ENCODE peak calls at places on chromosomes 2 and 18, in five cellular contexts. One of them, this sample, is unnamed.

GRCh38 chr2:160703648-160704585 is 210.3 kb upstream of the RBMS1 start:
- DNase-seq in HepG2: no peak
- DNase-seq in SK-N-SH: no peak
- DNase-seq in GM12878: peak; percentile 57
- DNase-seq in K562: no peak
- DNase-seq in this sample: peak; percentile 35

GRCh38 chr2:223797073-223797472 is 40.3 kb downstream of the AP1S3 start:
- DNase-seq in SK-N-SH: no peak
- DNase-seq in HepG2: no peak
- DNase-seq in GM12878: no peak
- DNase-seq in K562: no peak
- DNase-seq in this sample: no peak

GRCh38 chr18:63046375-63046774 is 273.2 kb downstream of the BCL2 start:
- DNase-seq in SK-N-SH: no peak
- DNase-seq in K562: no peak
- DNase-seq in GM12878: no peak
- DNase-seq in HepG2: no peak
- DNase-seq in this sample: no peak

GRCh38 chr2:180494286-180494685 is 486.1 kb upstream of the UBE2E3 start:
- DNase-seq in SK-N-SH: no peak
- DNase-seq in K562: no peak
- DNase-seq in HepG2: no peak
- DNase-seq in GM12878: no peak
- DNase-seq in this sample: no peak

GRCh38 chr2:64942693-64943092 is 46.5 kb upstream of the SLC1A4 start:
- DNase-seq in SK-N-SH: no peak
- DNase-seq in HepG2: no peak
- DNase-seq in GM12878: no peak
- DNase-seq in K562: no peak
- DNase-seq in this sample: no peak

GRCh38 chr2:236731767-236732580 is 162.3 kb downstream of the ACKR3 start:
- DNase-seq in HepG2: no peak
- DNase-seq in SK-N-SH: no peak
- DNase-seq in GM12878: no peak
- DNase-seq in K562: no peak
- DNase-seq in this sample: no peak

GRCh38 chr18:8448091-8448490 is 161.1 kb upstream of the RAB12 start:
- DNase-seq in GM12878: no peak
- DNase-seq in SK-N-SH: no peak
- DNase-seq in K562: no peak
- DNase-seq in HepG2: no peak
- DNase-seq in this sample: no peak

GRCh38 chr2:127083819-127084503 is 23.0 kb downstream of the BIN1 start:
- DNase-seq in HepG2: no peak
- DNase-seq in K562: no peak
- DNase-seq in SK-N-SH: no peak
- DNase-seq in GM12878: no peak
- DNase-seq in this sample: peak; percentile 43

GRCh38 chr2:235029054-235029453 is 77.2 kb downstream of the SH3BP4 start:
- DNase-seq in HepG2: no peak
- DNase-seq in GM12878: no peak
- DNase-seq in K562: no peak
- DNase-seq in SK-N-SH: no peak
- DNase-seq in this sample: no peak

GRCh38 chr2:8149985-8150547 is 531.8 kb upstream of the ID2 start:
- DNase-seq in GM12878: no peak
- DNase-seq in K562: no peak
- DNase-seq in HepG2: no peak
- DNase-seq in SK-N-SH: no peak
- DNase-seq in this sample: no peak

GRCh38 chr2:17915811-17916523 is 37.5 kb downstream of the KCNS3 start:
- DNase-seq in K562: no peak
- DNase-seq in SK-N-SH: no peak
- DNase-seq in HepG2: no peak
- DNase-seq in GM12878: no peak
- DNase-seq in this sample: no peak

GRCh38 chr2:191297031-191297430 is 51.8 kb downstream of the MYO1B start:
- DNase-seq in HepG2: no peak
- DNase-seq in SK-N-SH: no peak
- DNase-seq in K562: no peak
- DNase-seq in GM12878: no peak
- DNase-seq in this sample: no peak

GRCh38 chr2:30708491-30709290 is 98.6 kb downstream of the CAPN13 start:
- DNase-seq in SK-N-SH: no peak
- DNase-seq in K562: peak; percentile 24
- DNase-seq in GM12878: no peak
- DNase-seq in HepG2: no peak
- DNase-seq in this sample: no peak

GRCh38 chr18:56538756-56539155 is 99.6 kb downstream of the TXNL1 start:
- DNase-seq in HepG2: no peak
- DNase-seq in GM12878: no peak
- DNase-seq in SK-N-SH: no peak
- DNase-seq in K562: no peak
- DNase-seq in this sample: no peak

GRCh38 chr2:145066795-145067194 is 546.9 kb upstream of the ZEB2 start:
- DNase-seq in SK-N-SH: no peak
- DNase-seq in HepG2: no peak
- DNase-seq in GM12878: no peak
- DNase-seq in K562: no peak
- DNase-seq in this sample: no peak

GRCh38 chr2:130920417-130921030 is 83.8 kb downstream of the ARHGEF4 start:
- DNase-seq in GM12878: peak; percentile 3
- DNase-seq in HepG2: peak; percentile 62
- DNase-seq in K562: peak; percentile 73
- DNase-seq in SK-N-SH: peak; percentile 87
- DNase-seq in this sample: peak; percentile 35

GRCh38 chr18:65906621-65907034 is 155.8 kb downstream of the CDH7 start:
- DNase-seq in SK-N-SH: no peak
- DNase-seq in GM12878: no peak
- DNase-seq in HepG2: no peak
- DNase-seq in K562: no peak
- DNase-seq in this sample: no peak

GRCh38 chr2:1236596-1236995 is 176.7 kb upstream of the TPO start:
- DNase-seq in GM12878: no peak
- DNase-seq in K562: no peak
- DNase-seq in SK-N-SH: no peak
- DNase-seq in HepG2: no peak
- DNase-seq in this sample: no peak

GRCh38 chr2:98569197-98569793 is 39.0 kb downstream of the COA5 start:
- DNase-seq in HepG2: peak; percentile 41
- DNase-seq in GM12878: no peak
- DNase-seq in K562: peak; percentile 83
- DNase-seq in SK-N-SH: peak; percentile 84
- DNase-seq in this sample: peak; percentile 21

GRCh38 chr2:197137234-197137633 is 173.3 kb downstream of the ANKRD44 start:
- DNase-seq in HepG2: no peak
- DNase-seq in GM12878: no peak
- DNase-seq in SK-N-SH: no peak
- DNase-seq in K562: no peak
- DNase-seq in this sample: no peak

GRCh38 chr18:54689319-54689718 is 98.3 kb downstream of the DYNAP start:
- DNase-seq in GM12878: no peak
- DNase-seq in SK-N-SH: no peak
- DNase-seq in K562: no peak
- DNase-seq in HepG2: no peak
- DNase-seq in this sample: no peak

GRCh38 chr2:57869763-57870344 is 176.8 kb upstream of the VRK2 start:
- DNase-seq in GM12878: no peak
- DNase-seq in K562: no peak
- DNase-seq in HepG2: no peak
- DNase-seq in SK-N-SH: no peak
- DNase-seq in this sample: no peak

GRCh38 chr2:127098711-127099110 is 8.2 kb downstream of the BIN1 start:
- DNase-seq in SK-N-SH: peak; percentile 68
- DNase-seq in K562: no peak
- DNase-seq in HepG2: no peak
- DNase-seq in GM12878: no peak
- DNase-seq in this sample: no peak

GRCh38 chr2:136985044-136985443 is 219.7 kb downstream of the THSD7B start:
- DNase-seq in SK-N-SH: no peak
- DNase-seq in HepG2: no peak
- DNase-seq in K562: no peak
- DNase-seq in GM12878: no peak
- DNase-seq in this sample: no peak

GRCh38 chr2:173854840-173855239 is 110.3 kb downstream of the SP3 start:
- DNase-seq in K562: no peak
- DNase-seq in GM12878: no peak
- DNase-seq in HepG2: no peak
- DNase-seq in SK-N-SH: no peak
- DNase-seq in this sample: no peak

GRCh38 chr18:59959079-59959478 is 59.3 kb downstream of the PMAIP1 start:
- DNase-seq in SK-N-SH: no peak
- DNase-seq in HepG2: no peak
- DNase-seq in K562: no peak
- DNase-seq in GM12878: no peak
- DNase-seq in this sample: no peak

DNA sequence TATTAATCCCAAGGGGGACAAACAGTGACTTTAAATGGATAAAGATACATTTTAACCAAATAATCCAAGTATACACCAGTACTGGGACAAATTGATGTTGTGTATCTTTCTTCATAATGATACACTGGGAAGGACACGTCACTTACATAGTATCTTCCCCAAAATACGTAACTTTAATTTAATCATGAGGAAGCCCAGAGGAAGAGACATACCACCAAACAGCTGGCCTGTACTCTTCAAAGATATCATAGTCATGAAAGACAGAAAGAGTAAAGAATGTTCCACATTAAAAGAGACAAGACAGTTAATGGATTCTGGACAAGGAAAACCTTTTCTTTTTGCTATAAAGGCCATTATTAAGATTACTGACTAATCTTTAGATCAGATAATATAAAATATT is 37.1 kb downstream of the AGFG1 start:
- DNase-seq in SK-N-SH: no peak
- DNase-seq in K562: no peak
- DNase-seq in HepG2: no peak
- DNase-seq in GM12878: no peak
- DNase-seq in this sample: no peak
- TF ChIP-seq REST in SK-N-SH: no peak
- TF ChIP-seq REST in K562: no peak
- TF ChIP-seq REST in HepG2: no peak
- TF ChIP-seq REST in GM12878: no peak
- TF ChIP-seq REST in this sample: no peak

GRCh38 chr2:217057773-217058172 is 197.9 kb upstream of the TNP1 start:
- DNase-seq in SK-N-SH: no peak
- DNase-seq in HepG2: no peak
- DNase-seq in GM12878: no peak
- DNase-seq in K562: no peak
- DNase-seq in this sample: no peak

GRCh38 chr2:217052856-217053577 is 193.2 kb upstream of the TNP1 start:
- DNase-seq in HepG2: no peak
- DNase-seq in SK-N-SH: no peak
- DNase-seq in K562: no peak
- DNase-seq in GM12878: no peak
- DNase-seq in this sample: no peak

GRCh38 chr2:217058791-217059755 is 199.2 kb upstream of the TNP1 start:
- DNase-seq in K562: peak; percentile 11
- DNase-seq in GM12878: no peak
- DNase-seq in SK-N-SH: no peak
- DNase-seq in HepG2: no peak
- DNase-seq in this sample: no peak

GRCh38 chr2:217055624-217056023 is 195.8 kb upstream of the TNP1 start:
- DNase-seq in GM12878: no peak
- DNase-seq in SK-N-SH: no peak
- DNase-seq in K562: no peak
- DNase-seq in HepG2: no peak
- DNase-seq in this sample: no peak

DNA sequence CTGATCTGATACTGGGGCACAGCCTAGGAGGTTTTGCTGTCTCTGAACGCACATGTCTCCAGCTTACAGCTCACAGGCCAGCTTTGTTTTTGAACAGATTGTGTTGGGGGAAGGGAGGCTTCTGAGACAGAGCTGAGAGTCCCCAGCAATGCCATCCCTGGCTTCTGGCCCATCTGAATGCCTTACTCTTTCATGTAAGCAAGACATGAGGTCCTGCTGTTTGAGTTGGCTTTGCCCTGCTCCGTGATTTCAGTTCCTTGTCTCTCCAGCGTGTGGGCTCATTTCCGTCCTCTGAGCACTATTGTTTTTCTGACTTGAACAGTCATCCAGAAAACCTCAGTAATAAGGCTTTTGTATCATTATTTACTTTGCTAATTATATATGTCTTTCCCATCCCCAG is 194.9 kb upstream of the TNP1 start:
- DNase-seq in HepG2: no peak
- DNase-seq in K562: no peak
- DNase-seq in SK-N-SH: no peak
- DNase-seq in GM12878: no peak
- DNase-seq in this sample: no peak
- TF ChIP-seq GABPA in HepG2: no peak
- TF ChIP-seq GABPA in K562: no peak
- TF ChIP-seq GABPA in SK-N-SH: no peak
- TF ChIP-seq GABPA in GM12878: no peak
- TF ChIP-seq GABPA in this sample: no peak

GRCh38 chr2:148930046-148930775 is 55.2 kb downstream of the KIF5C start:
- DNase-seq in HepG2: no peak
- DNase-seq in GM12878: no peak
- DNase-seq in K562: no peak
- DNase-seq in SK-N-SH: no peak
- DNase-seq in this sample: no peak

GRCh38 chr2:148928395-148928794 is 53.4 kb downstream of the KIF5C start:
- DNase-seq in SK-N-SH: no peak
- DNase-seq in K562: no peak
- DNase-seq in GM12878: no peak
- DNase-seq in HepG2: no peak
- DNase-seq in this sample: no peak

GRCh38 chr2:148926291-148926961 is 51.4 kb downstream of the KIF5C start:
- DNase-seq in GM12878: peak; percentile 9
- DNase-seq in K562: peak; percentile 64
- DNase-seq in HepG2: peak; percentile 48
- DNase-seq in SK-N-SH: peak; percentile 63
- DNase-seq in this sample: no peak

GRCh38 chr2:148922776-148923175 is 47.7 kb downstream of the KIF5C start:
- DNase-seq in HepG2: no peak
- DNase-seq in GM12878: no peak
- DNase-seq in SK-N-SH: no peak
- DNase-seq in K562: no peak
- DNase-seq in this sample: no peak

GRCh38 chr2:148927010-148927409 is 52.0 kb downstream of the KIF5C start:
- DNase-seq in GM12878: no peak
- DNase-seq in SK-N-SH: no peak
- DNase-seq in HepG2: no peak
- DNase-seq in K562: peak; percentile 38
- DNase-seq in this sample: peak; percentile 76
- TF ChIP-seq CTCF in GM12878: no peak
- TF ChIP-seq CTCF in SK-N-SH: no peak
- TF ChIP-seq CTCF in HepG2: no peak
- TF ChIP-seq CTCF in K562: no peak
- TF ChIP-seq CTCF in this sample: no peak

DNA sequence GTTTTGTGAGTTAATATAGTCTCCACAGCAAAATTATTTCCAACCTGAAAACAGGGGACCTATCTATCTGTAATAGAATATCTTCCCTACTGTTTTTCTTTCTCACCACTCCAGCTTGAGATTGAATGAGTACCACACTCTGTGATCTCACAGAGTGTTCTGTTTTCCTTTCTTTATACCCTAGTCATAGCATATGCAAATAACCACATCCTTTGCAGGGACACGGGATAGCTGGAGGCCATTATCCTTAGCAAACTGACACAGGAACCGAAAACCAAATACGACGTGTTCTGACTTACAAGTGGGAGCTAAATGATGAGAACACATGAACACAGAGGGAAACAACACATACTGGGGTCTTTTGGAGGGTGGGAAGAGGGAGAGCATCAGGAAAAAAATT is 224.7 kb downstream of the SLC8A1 start:
- DNase-seq in GM12878: no peak
- DNase-seq in HepG2: no peak
- DNase-seq in K562: no peak
- DNase-seq in SK-N-SH: no peak
- DNase-seq in this sample: no peak
- TF ChIP-seq REST in GM12878: no peak
- TF ChIP-seq REST in HepG2: no peak
- TF ChIP-seq REST in K562: no peak
- TF ChIP-seq REST in SK-N-SH: no peak
- TF ChIP-seq REST in this sample: no peak